ENCODE peak calls at places on chromosomes 5 and 9, in four cellular contexts. U is mucosa of descending colon, W is NCI-H460, I is neural progenitor cell. E is an unnamed sample.

GRCh38 chr9:109454601-109455155 is 43.4 kb downstream of the PTPN3 start:
- DNase-seq in I (no peak), W (no peak), U (no peak), E (no peak)

GRCh38 chr9:33297455-33297854 is 7.1 kb downstream of the NFX1 start:
- DNase-seq in I (no peak), W (no peak), U (peak; percentile 62), E (peak; percentile 6)

GRCh38 chr5:142314606-142315005 is 10.2 kb downstream of the SPRY4 start:
- DNase-seq in W (no peak), I (no peak), U (no peak), E (no peak)

GRCh38 chr5:160957312-160957711 is 105.3 kb upstream of the ATP10B start:
- DNase-seq in W (no peak), I (no peak), U (no peak), E (no peak)

GRCh38 chr5:57488308-57488955 is 5.8 kb upstream of the ACTBL2 start:
- DNase-seq in W (no peak), I (no peak), U (no peak), E (no peak)

GRCh38 chr5:172910828-172911627 is 48.2 kb upstream of the RPL26L1 start:
- DNase-seq in W (peak; percentile 99), I (peak; percentile 31), U (peak; percentile 79), E (no peak)

GRCh38 chr5:173479711-173480110 is 136.7 kb downstream of the BOD1 start:
- DNase-seq in I (no peak), W (no peak), U (no peak), E (no peak)

GRCh38 chr5:79020861-79021561 is 35.9 kb upstream of the ARSB start:
- DNase-seq in U (no peak), I (peak; percentile 72), W (peak; percentile 53), E (peak; percentile 36)

GRCh38 chr9:87256973-87257372 is 240.7 kb upstream of the DAPK1 start:
- DNase-seq in U (no peak), W (no peak), I (no peak), E (no peak)

GRCh38 chr9:77291714-77292113 is 114.4 kb downstream of the VPS13A start:
- DNase-seq in W (peak; percentile 21), I (peak; percentile 47), U (no peak), E (no peak)

GRCh38 chr5:132364319-132364718 is 5.2 kb upstream of the SLC22A5 start:
- DNase-seq in U (no peak), I (no peak), W (peak; percentile 86), E (no peak)

GRCh38 chr9:91820949-91821880 is 128.8 kb downstream of the ROR2 start:
- DNase-seq in I (no peak), W (no peak), U (no peak), E (no peak)

GRCh38 chr9:13278368-13279246 is 885 bp downstream of the MPDZ start:
- DNase-seq in W (peak; percentile 38), U (peak; percentile 56), I (peak; percentile 74), E (peak; percentile 25)

GRCh38 chr9:77944556-77945261 is 86.9 kb downstream of the GNAQ start:
- DNase-seq in U (peak; percentile 51), I (peak; percentile 41), W (no peak), E (no peak)

GRCh38 chr9:129496187-129497063 is 124.5 kb downstream of the C9orf50 start:
- DNase-seq in I (peak; percentile 98), U (peak; percentile 93), W (peak; percentile 91), E (peak; percentile 78)

GRCh38 chr5:178271726-178272479 is 39.3 kb upstream of the PHYKPL start:
- DNase-seq in W (no peak), U (no peak), I (no peak), E (no peak)

GRCh38 chr9:93170571-93170970 is 13.4 kb upstream of the WNK2 start:
- DNase-seq in I (no peak), U (no peak), W (no peak), E (no peak)

GRCh38 chr5:179377421-179378115 is 32.3 kb upstream of the ADAMTS2 start:
- DNase-seq in U (no peak), I (no peak), W (no peak), E (no peak)

GRCh38 chr9:38445154-38446043 is 21.1 kb upstream of the IGFBPL1 start:
- DNase-seq in W (no peak), I (no peak), U (no peak), E (no peak)

GRCh38 chr9:83062011-83062652 is 810 bp downstream of the RASEF start:
- DNase-seq in I (peak; percentile 37), U (peak; percentile 70), W (no peak), E (no peak)

GRCh38 chr9:91001146-91001611 is 199.6 kb downstream of the SYK start:
- DNase-seq in I (no peak), U (no peak), W (no peak), E (no peak)

GRCh38 chr9:17491780-17492179 is 87.1 kb upstream of the SH3GL2 start:
- DNase-seq in U (no peak), W (no peak), I (no peak), E (no peak)

GRCh38 chr5:150082364-150082763 is 4.0 kb downstream of the CSF1R start:
- DNase-seq in I (no peak), W (no peak), U (no peak), E (no peak)

GRCh38 chr5:167167191-167167590 is 1124.3 kb upstream of the WWC1 start:
- DNase-seq in W (no peak), I (no peak), U (no peak), E (no peak)

GRCh38 chr9:111399211-111399739 is 69.3 kb upstream of the OR2K2 start:
- DNase-seq in U (no peak), W (no peak), I (no peak), E (no peak)

GRCh38 chr9:111118256-111118950 is 80.1 kb upstream of the LPAR1 start:
- DNase-seq in I (no peak), U (no peak), W (no peak), E (no peak)

GRCh38 chr9:78592866-78593265 is 295.9 kb downstream of the PSAT1 start:
- DNase-seq in U (no peak), I (no peak), W (no peak), E (no peak)

GRCh38 chr5:7066471-7067235 is 329.3 kb upstream of the ADCY2 start:
- DNase-seq in W (no peak), I (no peak), U (no peak), E (no peak)

GRCh38 chr5:67166460-67166871 is 30.1 kb downstream of the CD180 start:
- DNase-seq in I (no peak), W (no peak), U (peak; percentile 87), E (no peak)